ENCODE peak calls at places on chromosomes 4 and X, in six cellular contexts. One of them, this sample, is unnamed.
A peak's percentile ranks its signal among the peaks of the same experiment; 100 is the strongest.

GRCh38 chr4:110630621-110631402 is 7.9 kb upstream of the PITX2 start:
- DNase-seq in HCT116: no peak
- DNase-seq in K562: no peak
- DNase-seq in GM12878: no peak
- DNase-seq in HepG2: no peak
- DNase-seq in H1: peak; percentile 61
- DNase-seq in this sample: no peak

GRCh38 chr4:14827111-14827510 is 175.2 kb upstream of the CPEB2 start:
- DNase-seq in HCT116: no peak
- DNase-seq in K562: no peak
- DNase-seq in GM12878: no peak
- DNase-seq in HepG2: no peak
- DNase-seq in H1: no peak
- DNase-seq in this sample: no peak

GRCh38 chr4:57018930-57019329 is 40.2 kb downstream of the POLR2B start:
- DNase-seq in HCT116: no peak
- DNase-seq in K562: no peak
- DNase-seq in GM12878: no peak
- DNase-seq in HepG2: no peak
- DNase-seq in H1: no peak
- DNase-seq in this sample: no peak

GRCh38 chr4:176357359-176358082 is 37.8 kb downstream of the SPCS3 start:
- DNase-seq in HCT116: no peak
- DNase-seq in K562: no peak
- DNase-seq in GM12878: peak; percentile 48
- DNase-seq in HepG2: no peak
- DNase-seq in H1: no peak
- DNase-seq in this sample: peak; percentile 11

GRCh38 chr4:65600656-65601055 is 69.6 kb downstream of the EPHA5 start:
- DNase-seq in HCT116: no peak
- DNase-seq in K562: no peak
- DNase-seq in GM12878: no peak
- DNase-seq in HepG2: no peak
- DNase-seq in H1: no peak
- DNase-seq in this sample: no peak

GRCh38 chr4:102519925-102520324 is 18.8 kb downstream of the NFKB1 start:
- DNase-seq in HCT116: no peak
- DNase-seq in K562: no peak
- DNase-seq in GM12878: no peak
- DNase-seq in HepG2: no peak
- DNase-seq in H1: no peak
- DNase-seq in this sample: no peak

GRCh38 chr4:91108751-91109150 is 981.6 kb downstream of the CCSER1 start:
- DNase-seq in HCT116: no peak
- DNase-seq in K562: no peak
- DNase-seq in GM12878: no peak
- DNase-seq in HepG2: no peak
- DNase-seq in H1: no peak
- DNase-seq in this sample: no peak

GRCh38 chr4:107037188-107037587 is 1.1 kb upstream of the DKK2 start:
- DNase-seq in HCT116: no peak
- DNase-seq in K562: no peak
- DNase-seq in GM12878: no peak
- DNase-seq in HepG2: no peak
- DNase-seq in H1: peak; percentile 81
- DNase-seq in this sample: no peak

GRCh38 chr4:1347410-1347864 is 429 bp downstream of the UVSSA start:
- DNase-seq in HCT116: no peak
- DNase-seq in K562: no peak
- DNase-seq in GM12878: no peak
- DNase-seq in HepG2: peak; percentile 50
- DNase-seq in H1: peak; percentile 74
- DNase-seq in this sample: peak; percentile 23

GRCh38 chr4:147313114-147313513 is 167.8 kb upstream of the EDNRA start:
- DNase-seq in HCT116: no peak
- DNase-seq in K562: no peak
- DNase-seq in GM12878: no peak
- DNase-seq in HepG2: no peak
- DNase-seq in H1: no peak
- DNase-seq in this sample: no peak

DNA sequence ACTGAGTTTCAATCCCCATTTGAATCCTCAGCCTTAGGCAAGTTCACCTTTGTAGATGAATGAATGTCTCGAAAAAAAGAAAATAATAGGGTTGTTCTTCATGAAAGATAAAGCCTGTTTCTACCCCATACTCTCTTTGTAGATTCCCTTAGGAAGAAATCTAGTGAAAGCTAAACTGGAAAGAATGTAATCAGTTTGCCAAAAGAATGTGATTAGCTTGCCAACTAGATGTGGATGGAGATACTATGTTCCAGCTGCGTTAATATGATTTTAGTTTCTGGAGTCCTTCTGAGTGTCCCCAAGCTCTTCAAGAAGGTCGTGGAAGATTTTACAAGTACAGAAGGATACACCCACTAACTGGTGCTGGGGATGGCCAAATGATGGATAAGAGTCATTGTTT is 162.3 kb upstream of the EDNRA start:
- DNase-seq in HCT116: no peak
- DNase-seq in K562: no peak
- DNase-seq in GM12878: no peak
- DNase-seq in HepG2: no peak
- DNase-seq in H1: no peak
- DNase-seq in this sample: no peak
- H3K4me3 ChIP-seq in HCT116: no peak overlapping the region
- H3K4me3 ChIP-seq in K562: no peak overlapping the region
- H3K4me3 ChIP-seq in GM12878: no peak overlapping the region
- H3K4me3 ChIP-seq in HepG2: no peak overlapping the region
- H3K4me3 ChIP-seq in H1: no peak overlapping the region
- H3K4me3 ChIP-seq in this sample: no peak overlapping the region

DNA sequence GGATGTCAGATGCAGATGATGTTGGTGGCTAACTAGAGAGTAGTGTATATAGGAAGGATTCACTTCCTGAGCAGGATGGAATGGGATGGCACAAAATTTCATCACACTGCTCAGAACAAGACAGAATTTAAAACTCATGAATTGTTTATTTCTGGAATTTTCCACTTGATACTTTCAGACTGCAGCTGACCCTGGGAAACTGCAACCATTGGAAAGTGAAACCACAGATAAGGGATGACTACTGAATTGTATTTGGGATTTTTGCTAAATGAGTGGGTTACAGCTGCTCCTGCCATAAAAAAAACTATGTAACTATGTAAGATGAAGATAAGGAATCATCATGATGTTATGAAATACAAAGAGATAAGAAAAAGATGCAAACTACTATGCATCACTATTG is 51.4 kb downstream of the NPY5R start:
- DNase-seq in HCT116: no peak
- DNase-seq in K562: no peak
- DNase-seq in GM12878: no peak
- DNase-seq in HepG2: no peak
- DNase-seq in H1: no peak
- DNase-seq in this sample: no peak
- TF ChIP-seq ZNF274 in HCT116: no peak
- TF ChIP-seq ZNF274 in K562: no peak
- TF ChIP-seq ZNF274 in GM12878: no peak
- TF ChIP-seq ZNF274 in HepG2: no peak
- TF ChIP-seq ZNF274 in H1: no peak
- TF ChIP-seq ZNF274 in this sample: no peak

GRCh38 chr4:36243355-36244256 is 708 bp downstream of the ARAP2 start:
- DNase-seq in HCT116: no peak
- DNase-seq in K562: no peak
- DNase-seq in GM12878: no peak
- DNase-seq in HepG2: no peak
- DNase-seq in H1: peak; percentile 67
- DNase-seq in this sample: no peak

GRCh38 chr4:36237366-36238353 is 6.7 kb downstream of the ARAP2 start:
- DNase-seq in HCT116: no peak
- DNase-seq in K562: no peak
- DNase-seq in GM12878: no peak
- DNase-seq in HepG2: no peak
- DNase-seq in H1: no peak
- DNase-seq in this sample: no peak

GRCh38 chr4:36241771-36242170 is 2.5 kb downstream of the ARAP2 start:
- DNase-seq in HCT116: no peak
- DNase-seq in K562: no peak
- DNase-seq in GM12878: peak; percentile 53
- DNase-seq in HepG2: no peak
- DNase-seq in H1: no peak
- DNase-seq in this sample: no peak

GRCh38 chr4:36244257-36245084 is at the start of gene ARAP2:
- DNase-seq in HCT116: peak; percentile 61
- DNase-seq in K562: peak; percentile 5
- DNase-seq in GM12878: no peak
- DNase-seq in HepG2: no peak
- DNase-seq in H1: peak; percentile 67
- DNase-seq in this sample: no peak

GRCh38 chr4:36242629-36243354 is 1.5 kb downstream of the ARAP2 start:
- DNase-seq in HCT116: no peak
- DNase-seq in K562: no peak
- DNase-seq in GM12878: no peak
- DNase-seq in HepG2: no peak
- DNase-seq in H1: no peak
- DNase-seq in this sample: no peak
- H3K4me3 ChIP-seq in HCT116: peak overlapping the region; percentile 78
- H3K4me3 ChIP-seq in K562: no peak overlapping the region
- H3K4me3 ChIP-seq in GM12878: peak overlapping the region; percentile 84
- H3K4me3 ChIP-seq in HepG2: no peak overlapping the region
- H3K4me3 ChIP-seq in H1: no peak overlapping the region
- H3K4me3 ChIP-seq in this sample: no peak overlapping the region

DNA sequence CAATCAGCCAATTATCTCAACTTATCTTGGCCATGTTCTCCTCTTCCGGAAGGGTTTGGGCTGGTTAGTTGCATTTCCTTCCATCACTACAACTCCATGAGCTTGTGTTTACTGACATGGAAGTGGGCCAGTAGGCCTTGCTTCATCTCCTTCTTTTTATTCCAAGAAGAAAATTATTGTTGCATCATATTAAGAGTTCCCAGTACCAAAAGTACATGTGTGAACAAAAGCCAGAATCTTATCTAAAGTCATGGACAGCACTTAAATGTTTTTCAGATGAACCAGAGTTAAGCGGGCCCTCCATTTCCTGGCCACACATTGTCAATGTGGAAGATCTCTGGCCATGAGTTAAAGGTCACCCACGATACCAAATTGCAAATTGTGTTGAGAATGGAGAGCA is 503.2 kb upstream of the SLIT2 start:
- DNase-seq in HCT116: no peak
- DNase-seq in K562: peak; percentile 11
- DNase-seq in GM12878: no peak
- DNase-seq in HepG2: no peak
- DNase-seq in H1: no peak
- DNase-seq in this sample: no peak
- TF ChIP-seq ZNF274 in HCT116: no peak
- TF ChIP-seq ZNF274 in K562: no peak
- TF ChIP-seq ZNF274 in GM12878: no peak
- TF ChIP-seq ZNF274 in HepG2: no peak
- TF ChIP-seq ZNF274 in H1: no peak
- TF ChIP-seq ZNF274 in this sample: no peak

GRCh38 chr4:160364217-160364616 is 1261.3 kb downstream of the RAPGEF2 start:
- DNase-seq in HCT116: no peak
- DNase-seq in K562: no peak
- DNase-seq in GM12878: no peak
- DNase-seq in HepG2: no peak
- DNase-seq in H1: no peak
- DNase-seq in this sample: no peak
- H3K4me3 ChIP-seq in HCT116: no peak overlapping the region
- H3K4me3 ChIP-seq in K562: no peak overlapping the region
- H3K4me3 ChIP-seq in GM12878: no peak overlapping the region
- H3K4me3 ChIP-seq in HepG2: no peak overlapping the region
- H3K4me3 ChIP-seq in H1: no peak overlapping the region
- H3K4me3 ChIP-seq in this sample: no peak overlapping the region

GRCh38 chrX:154519389-154519788 is 3.4 kb upstream of the FAM3A start:
- DNase-seq in HCT116: no peak
- DNase-seq in K562: no peak
- DNase-seq in GM12878: no peak
- DNase-seq in HepG2: no peak
- DNase-seq in H1: no peak
- DNase-seq in this sample: no peak

GRCh38 chrX:154515803-154516654 is at the start of gene FAM3A:
- DNase-seq in HCT116: peak; percentile 65
- DNase-seq in K562: peak; percentile 90
- DNase-seq in GM12878: peak; percentile 52
- DNase-seq in HepG2: peak; percentile 68
- DNase-seq in H1: peak; percentile 87
- DNase-seq in this sample: peak; percentile 54

GRCh38 chrX:154513662-154514204 is 2.3 kb downstream of the FAM3A start:
- DNase-seq in HCT116: no peak
- DNase-seq in K562: no peak
- DNase-seq in GM12878: no peak
- DNase-seq in HepG2: no peak
- DNase-seq in H1: no peak
- DNase-seq in this sample: no peak

GRCh38 chrX:154517101-154517781 is 1.2 kb upstream of the FAM3A start:
- DNase-seq in HCT116: no peak
- DNase-seq in K562: no peak
- DNase-seq in GM12878: no peak
- DNase-seq in HepG2: peak; percentile 67
- DNase-seq in H1: peak; percentile 49
- DNase-seq in this sample: no peak

DNA sequence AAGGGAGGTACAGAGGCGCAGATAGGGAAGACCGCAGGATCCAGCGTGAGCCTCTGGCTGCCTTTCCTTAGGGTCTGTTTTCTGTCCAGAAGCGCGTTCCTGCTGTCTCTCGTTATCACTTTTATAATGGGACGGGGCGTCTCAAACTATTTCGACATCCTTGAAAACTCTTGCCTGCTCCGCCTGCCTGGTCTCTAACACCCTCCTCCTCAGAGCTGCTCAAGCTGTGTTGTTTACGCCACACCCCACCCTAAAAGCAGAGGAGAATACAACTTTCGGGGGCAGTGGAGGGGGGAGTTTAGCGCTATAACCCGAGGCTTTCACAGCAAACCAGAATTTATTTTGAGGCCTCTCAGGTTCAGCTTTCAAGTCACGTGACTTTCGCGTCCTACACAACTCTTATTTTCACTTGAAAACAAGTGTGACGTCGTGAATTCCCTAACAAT is 646 bp upstream of the FAM3A start:
- DNase-seq in HCT116: no peak
- DNase-seq in K562: no peak
- DNase-seq in GM12878: no peak
- DNase-seq in HepG2: no peak
- DNase-seq in H1: no peak
- DNase-seq in this sample: no peak
- TF ChIP-seq ZNF274 in HCT116: no peak
- TF ChIP-seq ZNF274 in K562: no peak
- TF ChIP-seq ZNF274 in GM12878: no peak
- TF ChIP-seq ZNF274 in HepG2: no peak
- TF ChIP-seq ZNF274 in H1: no peak
- TF ChIP-seq ZNF274 in this sample: no peak

GRCh38 chr4:163495900-163496299 is 1.4 kb downstream of the TMA16 start:
- DNase-seq in HCT116: no peak
- DNase-seq in K562: no peak
- DNase-seq in GM12878: peak; percentile 60
- DNase-seq in HepG2: no peak
- DNase-seq in H1: no peak
- DNase-seq in this sample: no peak
- H3K4me3 ChIP-seq in HCT116: peak overlapping the region; percentile 87
- H3K4me3 ChIP-seq in K562: peak overlapping the region; percentile 97
- H3K4me3 ChIP-seq in GM12878: peak overlapping the region; percentile 72
- H3K4me3 ChIP-seq in HepG2: peak overlapping the region; percentile 98
- H3K4me3 ChIP-seq in H1: peak overlapping the region; percentile 97
- H3K4me3 ChIP-seq in this sample: peak overlapping the region; percentile 84